ENCODE peak calls at places on chromosomes 5 and 9, in four cellular contexts. Q, L, H and K are unnamed samples.

GRCh38 chr9:106868565-106868964 is 5.6 kb downstream of the ZNF462 start:
- DNase-seq in Q (no peak), L (no peak), H (no peak), K (no peak)

GRCh38 chr5:56358703-56359428 is 125.7 kb upstream of the ANKRD55 start:
- DNase-seq in Q (peak), L (peak), H (no peak), K (no peak)

GRCh38 chr5:33475706-33476105 is 34.9 kb downstream of the TARS1 start:
- DNase-seq in Q (no peak), L (no peak), H (no peak), K (no peak)

GRCh38 chr5:116361171-116361967 is 213.3 kb downstream of the SEMA6A start:
- DNase-seq in Q (peak), L (peak), H (peak), K (peak)

GRCh38 chr9:124030969-124031451 is 19.4 kb downstream of the LHX2 start:
- DNase-seq in Q (no peak), L (no peak), H (no peak), K (peak)

GRCh38 chr5:151081426-151082273 is 816 bp upstream of the TNIP1 start:
- DNase-seq in Q (peak), L (no peak), H (no peak), K (no peak)

GRCh38 chr5:464843-465590 is 22.0 kb downstream of the EXOC3 start:
- DNase-seq in Q (no peak), L (no peak), H (no peak), K (peak)

GRCh38 chr5:163566678-163567077 is 61.3 kb downstream of the MAT2B start:
- DNase-seq in Q (no peak), L (no peak), H (no peak), K (no peak)

GRCh38 chr5:18395126-18396110 is 761.2 kb downstream of the TAF11L14 start:
- DNase-seq in Q (no peak), L (no peak), H (no peak), K (no peak)

GRCh38 chr9:24986331-24986730 is 440.6 kb upstream of the IZUMO3 start:
- DNase-seq in Q (no peak), L (no peak), H (no peak), K (no peak)

GRCh38 chr9:93902051-93902779 is 52.9 kb downstream of the BARX1 start:
- DNase-seq in Q (no peak), L (no peak), H (no peak), K (peak)

GRCh38 chr9:125241863-125242739 is 958 bp upstream of the HSPA5 start:
- DNase-seq in Q (peak), L (peak), H (no peak), K (peak)